ENCODE peak calls at places on chromosomes 4 and X, in nine cellular contexts. Q, B, U, K, S, F, D, W and R are unnamed samples.

GRCh38 chr4:76420311-76420710 is 630 bp downstream of the CCDC158 start:
- DNase-seq in D (no peak), W (no peak), U (no peak), B (no peak), K (no peak), Q (no peak), F (no peak), S (no peak), R (no peak)

GRCh38 chr4:6530301-6530700 is 44.7 kb upstream of the MAN2B2 start:
- DNase-seq in F (no peak), B (no peak), Q (no peak), S (no peak), D (no peak), W (no peak), K (no peak), U (no peak), R (no peak)

GRCh38 chrX:48468247-48468671 is 1.8 kb downstream of the SLC38A5 start:
- DNase-seq in B (no peak), U (no peak), W (peak), K (peak), F (no peak), Q (peak), S (no peak), D (peak), R (no peak)

GRCh38 chrX:24789047-24789446 is 95.3 kb downstream of the POLA1 start:
- DNase-seq in B (no peak), W (no peak), K (no peak), D (no peak), U (no peak), S (no peak), F (no peak), Q (no peak), R (no peak)

GRCh38 chr4:86034616-86035015 is 325.2 kb downstream of the MAPK10 start:
- DNase-seq in K (no peak), S (no peak), W (no peak), F (no peak), U (no peak), B (no peak), Q (no peak), D (no peak), R (no peak)

GRCh38 chr4:88660446-88661294 is 37.0 kb downstream of the NAP1L5 start:
- DNase-seq in W (no peak), K (no peak), D (peak), B (no peak), S (peak), U (peak), Q (no peak), F (no peak), R (no peak)

GRCh38 chr4:124253080-124253479 is 459.5 kb downstream of the ANKRD50 start:
- DNase-seq in U (no peak), B (no peak), S (no peak), W (no peak), F (no peak), Q (no peak), D (no peak), K (no peak), R (no peak)

GRCh38 chr4:101621120-101621519 is 169.4 kb upstream of the BANK1 start:
- DNase-seq in K (no peak), S (peak), Q (peak), U (peak), W (no peak), F (no peak), D (no peak), B (no peak), R (peak)

GRCh38 chrX:103157511-103158316 is 57.2 kb upstream of the BEX4 start:
- DNase-seq in D (peak), W (peak), K (no peak), U (no peak), Q (peak), B (peak), F (no peak), S (peak), R (peak)

GRCh38 chr4:105765690-105766407 is 57.3 kb downstream of the GSTCD start:
- DNase-seq in W (no peak), K (no peak), B (no peak), S (peak), D (no peak), Q (peak), F (no peak), U (peak), R (peak)

DNA sequence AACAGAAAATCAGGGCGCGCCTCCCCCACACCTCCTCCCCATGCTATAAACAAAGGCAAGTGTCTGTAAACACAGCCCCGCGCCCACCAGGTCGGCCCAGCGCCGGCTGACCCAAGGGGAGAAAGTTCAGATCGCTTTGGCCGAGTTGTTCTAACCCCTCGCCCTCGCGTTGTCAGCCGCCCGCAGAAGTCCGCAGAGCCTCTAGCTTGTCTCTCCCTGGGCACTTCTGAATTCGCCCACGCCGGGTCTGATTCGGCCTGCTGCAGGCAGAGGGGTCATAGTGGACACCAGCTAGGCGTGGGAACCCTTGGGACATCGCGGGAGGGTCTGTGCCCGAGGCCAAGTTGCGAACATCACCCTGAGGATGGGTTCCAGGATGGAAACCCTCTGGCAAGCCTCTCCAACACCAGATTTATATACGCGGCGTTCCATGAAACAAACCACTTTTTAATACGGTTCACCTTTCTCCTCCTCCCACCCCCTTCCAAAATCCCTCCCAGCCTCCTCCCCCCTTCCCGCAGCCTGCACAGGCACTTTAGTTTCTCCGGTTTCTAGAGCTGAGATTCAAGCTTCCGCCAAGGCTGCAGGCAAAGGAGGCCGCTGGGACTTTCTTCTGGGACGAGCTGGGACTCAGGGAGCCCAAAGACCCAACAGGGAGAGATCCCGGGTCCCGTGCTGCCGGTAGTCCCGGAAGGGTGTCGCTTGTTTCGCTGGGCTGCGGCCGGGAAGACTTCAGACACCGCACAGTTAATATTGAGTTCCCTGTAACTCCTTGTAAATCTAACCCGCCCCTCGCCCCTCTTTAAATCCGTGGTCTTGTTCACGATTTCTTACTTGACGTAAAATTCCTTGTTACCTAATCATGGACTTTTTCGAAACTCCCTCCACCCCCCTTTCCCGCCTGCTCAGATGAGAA is 4.7 kb downstream of the HAND2 start:
- DNase-seq in U (no peak), B (no peak), S (peak), K (peak), Q (no peak), F (no peak), W (no peak), D (no peak), R (no peak)
- H3K4me3 ChIP-seq in U (no peak), B (peak), S (peak), K (no peak), Q (no peak), F (no peak), W (no peak), D (no peak), R (no peak)

GRCh38 chrX:1391707-1392375 is at the start of gene SLC25A6:
- DNase-seq in K (peak), U (peak), S (peak), Q (peak), D (peak), B (peak), F (peak), W (peak), R (peak)
- TF ChIP-seq CTCF in K (no peak), U (peak), S (no peak), Q (no peak), D (no peak), B (no peak), F (peak), W (no peak), R (no peak)

DNA sequence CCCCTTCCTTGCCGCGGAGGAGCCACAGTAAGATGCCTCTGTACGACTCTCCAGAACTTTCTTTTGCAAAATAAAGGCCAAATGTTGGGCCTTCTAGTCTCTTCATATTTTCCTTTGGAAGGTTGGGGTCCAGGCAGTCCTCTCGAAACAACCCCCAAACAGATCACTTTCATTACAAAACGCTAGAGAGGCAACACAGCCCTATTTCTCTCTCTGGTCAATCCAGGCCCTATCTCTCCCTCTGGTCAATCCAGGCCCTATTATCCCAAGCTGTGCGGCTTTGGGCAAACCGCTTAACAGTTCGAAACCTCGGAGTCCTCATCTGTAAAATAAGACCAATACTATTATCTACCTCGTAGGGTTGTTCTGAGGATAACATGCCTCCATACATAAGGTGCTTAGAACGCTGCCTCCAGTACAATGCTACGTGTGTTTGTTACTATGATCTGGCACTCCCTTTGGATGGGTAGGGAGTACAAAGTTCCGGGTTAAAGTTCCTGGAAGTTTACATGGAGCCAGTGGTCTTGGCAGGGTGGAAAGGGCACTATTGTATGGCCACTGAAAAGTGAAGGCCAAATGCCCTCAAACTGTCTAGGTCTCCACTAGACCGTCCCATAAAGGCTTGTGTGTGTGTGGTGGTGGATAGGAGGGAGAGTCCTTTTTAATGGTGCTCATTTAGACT is 75.4 kb upstream of the BCOR start:
- DNase-seq in B (no peak), W (no peak), Q (no peak), D (peak), K (no peak), F (no peak), U (no peak), S (no peak), R (no peak)
- H3K4me3 ChIP-seq in B (peak), W (peak), Q (peak), D (no peak), K (peak), F (peak), U (no peak), S (no peak), R (no peak)

GRCh38 chr4:108337923-108338322 is 169.2 kb upstream of the LEF1 start:
- DNase-seq in D (no peak), S (peak), K (no peak), W (no peak), U (no peak), F (no peak), B (no peak), Q (no peak), R (no peak)

GRCh38 chr4:108345862-108346530 is 177.3 kb upstream of the LEF1 start:
- DNase-seq in K (no peak), Q (no peak), S (peak), W (no peak), D (no peak), U (peak), F (no peak), B (no peak), R (peak)

DNA sequence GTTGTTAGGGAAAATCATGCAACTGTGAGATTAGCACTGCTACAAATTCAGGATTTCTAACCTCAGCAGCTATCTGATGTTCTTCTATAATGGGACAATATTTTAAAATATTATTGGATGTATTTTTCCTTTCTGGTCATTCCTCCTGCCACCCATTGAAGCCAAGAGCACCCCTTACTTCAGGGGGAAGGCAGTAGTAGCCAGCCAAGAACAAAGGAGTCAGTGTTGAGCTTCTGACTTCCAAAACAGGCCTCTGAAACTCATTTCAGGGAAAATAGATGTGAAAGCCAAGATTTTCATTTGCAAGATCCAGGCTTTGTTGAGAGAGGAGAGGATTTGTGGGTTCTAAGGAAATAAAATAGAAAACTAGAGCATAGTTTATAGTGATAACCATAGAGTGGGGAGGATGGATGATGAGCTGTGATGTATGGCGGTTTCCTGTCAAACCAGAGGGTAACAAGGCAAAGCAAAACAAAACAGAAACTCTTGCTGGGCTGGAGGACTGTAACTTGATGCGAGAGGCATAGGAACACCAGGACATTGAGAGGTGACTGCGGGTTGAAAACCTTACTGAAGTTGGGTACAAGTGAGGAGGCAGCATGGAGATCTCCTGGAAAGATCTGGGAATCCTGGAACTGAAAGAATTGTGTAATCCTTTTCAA is 173.7 kb upstream of the LEF1 start:
- DNase-seq in K (no peak), W (peak), D (no peak), S (no peak), B (no peak), Q (no peak), F (no peak), U (no peak), R (no peak)
- TF ChIP-seq CTCF in K (no peak), W (no peak), D (no peak), S (no peak), B (no peak), Q (no peak), F (no peak), U (no peak), R (no peak)

GRCh38 chr4:83013931-83014330 is 3.3 kb upstream of the LIN54 start:
- DNase-seq in W (no peak), U (no peak), F (no peak), K (no peak), Q (no peak), D (no peak), B (no peak), S (no peak), R (no peak)
- H3K4me3 ChIP-seq in W (peak), U (no peak), F (peak), K (peak), Q (peak), D (no peak), B (peak), S (no peak), R (no peak)

DNA sequence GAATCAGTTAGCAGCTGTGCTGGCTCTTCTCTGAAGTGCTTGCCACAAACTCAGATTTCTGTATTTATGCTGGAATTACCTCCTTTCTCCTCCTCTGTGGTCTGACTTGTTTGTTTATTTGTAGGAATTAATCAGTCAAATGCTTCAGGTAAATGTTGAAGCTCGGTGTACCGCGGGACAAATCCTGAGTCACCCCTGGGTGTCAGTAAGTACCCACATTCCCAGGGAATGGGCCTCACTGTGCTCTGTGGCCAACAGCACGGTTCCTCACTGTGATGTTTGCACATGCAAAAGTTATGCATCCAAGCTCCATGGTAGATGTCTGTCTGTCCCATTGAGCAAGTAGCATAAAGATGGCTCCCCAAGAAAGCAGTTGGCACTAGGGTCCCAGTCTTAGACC is 169.9 kb downstream of the DCLK2 start:
- DNase-seq in S (no peak), Q (no peak), W (no peak), U (no peak), K (no peak), B (no peak), D (no peak), F (no peak), R (no peak)
- TF ChIP-seq CTCF in S (no peak), Q (peak), W (no peak), U (no peak), K (no peak), B (no peak), D (no peak), F (no peak), R (no peak)

GRCh38 chr4:137705171-137705783 is 173.0 kb upstream of the PCDH18 start:
- DNase-seq in D (peak), B (no peak), Q (no peak), W (no peak), K (no peak), S (peak), U (peak), F (no peak), R (peak)
- H3K4me3 ChIP-seq in D (no peak), B (no peak), Q (no peak), W (no peak), K (no peak), S (no peak), U (no peak), F (no peak), R (no peak)

GRCh38 chr4:175504316-175504715 is 307.7 kb downstream of the GPM6A start:
- DNase-seq in K (no peak), Q (no peak), W (no peak), F (no peak), U (no peak), D (no peak), B (no peak), S (peak), R (no peak)

GRCh38 chr4:175511861-175512260 is 300.2 kb downstream of the GPM6A start:
- DNase-seq in B (no peak), F (no peak), W (no peak), S (no peak), D (no peak), U (no peak), Q (no peak), K (no peak), R (no peak)

GRCh38 chr4:175514174-175514573 is 297.9 kb downstream of the GPM6A start:
- DNase-seq in Q (no peak), D (no peak), U (no peak), B (no peak), S (no peak), W (no peak), K (no peak), F (no peak), R (no peak)

GRCh38 chr4:175509320-175509719 is 302.7 kb downstream of the GPM6A start:
- DNase-seq in B (no peak), W (peak), F (no peak), Q (peak), K (no peak), D (no peak), U (no peak), S (no peak), R (no peak)
- TF ChIP-seq CTCF in B (no peak), W (peak), F (no peak), Q (peak), K (no peak), D (no peak), U (no peak), S (no peak), R (no peak)